ENCODE peak calls at places on chromosome 9, in eight cellular contexts. U is endodermal cell, Y is pancreas, Q is adrenal gland, X is ascending aorta, G is lung, T is IMR-90, J is Panc1. P is an unnamed sample. For H3K9me3, the result is how much of the 10 kb centered on the place peaks cover.

GRCh38 chr9:89744730-89745129 is 139.9 kb downstream of the GADD45G start:
- DNase-seq in U (no peak), G (no peak), J (no peak), T (no peak), Y (no peak), Q (no peak), X (no peak), P (no peak)

GRCh38 chr9:107685901-107686300 is 196.3 kb upstream of the KLF4 start:
- DNase-seq in Y (no peak), Q (no peak), U (no peak), T (no peak), J (no peak), G (no peak), X (no peak), P (no peak)

GRCh38 chr9:91766301-91766700 is 183.7 kb downstream of the ROR2 start:
- DNase-seq in T (no peak), G (no peak), Q (no peak), X (no peak), U (no peak), J (no peak), Y (no peak), P (no peak)

GRCh38 chr9:135414293-135414692 is 65.3 kb upstream of the PPP1R26 start:
- DNase-seq in Y (no peak), T (no peak), J (no peak), Q (no peak), U (no peak), X (no peak), G (no peak), P (no peak)

GRCh38 chr9:89920901-89921300 is 316.1 kb downstream of the GADD45G start:
- DNase-seq in T (no peak), X (no peak), Q (no peak), G (no peak), Y (no peak), U (peak), J (no peak), P (no peak)

GRCh38 chr9:37575921-37576721 is at the start of gene FBXO10:
- DNase-seq in Y (peak), X (peak), T (peak), Q (peak), G (peak), J (no peak), U (peak), P (peak)

GRCh38 chr9:110640736-110641135 is 27.9 kb upstream of the MUSK start:
- DNase-seq in Y (no peak), J (no peak), Q (no peak), G (no peak), T (no peak), X (no peak), U (no peak), P (no peak)

GRCh38 chr9:130955947-130956621 is 17.0 kb upstream of the FIBCD1 start:
- DNase-seq in Y (no peak), J (no peak), Q (no peak), X (no peak), G (no peak), U (no peak), T (no peak), P (no peak)

GRCh38 chr9:92961627-92962302 is 14.4 kb downstream of the FGD3 start:
- DNase-seq in X (peak), Q (no peak), Y (no peak), G (no peak), J (no peak), U (peak), T (no peak), P (peak)

GRCh38 chr9:126842977-126843799 is 17.3 kb upstream of the ZBTB34 start:
- DNase-seq in Y (no peak), G (no peak), U (no peak), X (no peak), J (no peak), Q (no peak), T (no peak), P (no peak)

DNA sequence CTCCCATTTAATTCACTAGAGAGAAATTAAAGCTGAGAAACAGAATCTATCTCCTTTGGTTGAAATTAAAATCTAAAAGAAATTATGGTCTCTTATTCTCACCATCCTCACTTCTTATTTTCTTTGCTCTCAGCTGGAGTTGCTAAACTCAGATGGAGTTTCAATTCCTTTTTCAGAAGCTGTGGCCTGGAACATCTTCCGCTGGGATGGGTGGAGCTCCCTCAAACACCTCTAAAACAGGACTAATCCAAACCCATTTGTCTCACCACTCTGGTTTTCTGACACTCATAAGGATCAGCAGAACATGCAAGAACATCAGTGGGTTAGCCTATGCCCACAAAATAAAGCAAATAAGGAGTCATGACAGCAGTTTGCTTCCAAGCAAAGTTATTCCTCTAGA is 39.6 kb upstream of the CEP78 start:
- DNase-seq in G (no peak), Y (no peak), J (no peak), U (no peak), Q (no peak), X (no peak), T (no peak), P (no peak)
- H3K4me3 ChIP-seq in G (no peak), Y (no peak), J (no peak), U (no peak), Q (no peak), X (no peak), T (no peak), P (no peak)

GRCh38 chr9:113042884-113043657 is 13.5 kb downstream of the ZFP37 start:
- DNase-seq in Y (no peak), Q (no peak), G (no peak), X (no peak), U (no peak), T (no peak), J (no peak), P (no peak)
- H3K9me3 ChIP-seq in Y (under half), Q (half or more), G (under half), X (half or more), U (half or more), T (half or more), J (under half), P (under half)

GRCh38 chr9:95264954-95265615 is 52.4 kb downstream of the FANCC start:
- DNase-seq in J (no peak), T (peak), U (no peak), Y (no peak), Q (no peak), G (no peak), X (no peak), P (no peak)

GRCh38 chr9:95268681-95269080 is 48.8 kb downstream of the FANCC start:
- DNase-seq in Q (no peak), U (peak), X (no peak), T (peak), J (no peak), G (no peak), Y (peak), P (no peak)

GRCh38 chr9:95265960-95266359 is 51.5 kb downstream of the FANCC start:
- DNase-seq in X (no peak), Q (no peak), T (no peak), U (no peak), Y (no peak), G (no peak), J (no peak), P (no peak)

GRCh38 chr9:95270790-95271189 is 46.7 kb downstream of the FANCC start:
- DNase-seq in Y (no peak), X (no peak), U (no peak), Q (no peak), J (no peak), T (no peak), G (no peak), P (no peak)

GRCh38 chr9:95266649-95267048 is 50.9 kb downstream of the FANCC start:
- DNase-seq in Q (no peak), G (no peak), J (no peak), T (no peak), Y (no peak), X (no peak), U (no peak), P (no peak)
- H3K4me3 ChIP-seq in Q (no peak), G (no peak), J (no peak), T (no peak), Y (no peak), X (no peak), U (no peak), P (no peak)

GRCh38 chr9:118094387-118094786 is 390.2 kb downstream of the TLR4 start:
- DNase-seq in J (no peak), G (no peak), Y (no peak), X (no peak), Q (no peak), T (no peak), U (no peak), P (no peak)
- H3K9me3 ChIP-seq in J (under half), G (under half), Y (under half), X (under half), Q (under half), T (under half), U (under half), P (under half)

GRCh38 chr9:34591091-34591910 is 1.8 kb upstream of the CNTFR start:
- DNase-seq in J (peak), T (peak), G (peak), U (peak), Y (peak), X (peak), Q (peak), P (peak)
- H3K4me3 ChIP-seq in J (peak), T (no peak), G (no peak), U (peak), Y (no peak), X (peak), Q (no peak), P (peak)

DNA sequence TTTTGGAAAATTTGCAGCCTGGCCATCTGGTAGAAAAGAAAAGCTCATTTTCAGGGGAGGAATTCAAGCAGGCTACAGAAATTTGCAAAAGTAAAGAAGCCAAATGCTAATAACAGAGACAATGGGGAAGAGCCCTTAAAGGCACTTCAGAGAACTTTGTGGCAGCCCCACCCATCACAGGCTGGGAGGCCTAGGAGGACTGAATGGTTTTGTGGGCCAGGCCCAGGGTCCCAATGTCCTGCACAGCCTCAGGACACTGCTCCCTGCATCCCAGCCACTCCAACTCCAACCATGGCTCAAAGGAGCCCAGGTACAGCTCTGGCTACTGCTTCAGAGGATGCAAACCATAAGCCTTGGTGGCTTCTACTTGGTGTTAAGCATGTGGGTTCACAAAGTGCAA is 44.3 kb downstream of the PTPDC1 start:
- DNase-seq in Q (no peak), G (no peak), Y (no peak), J (no peak), T (no peak), X (no peak), U (no peak), P (no peak)
- H3K9me3 ChIP-seq in Q (under half), G (under half), Y (under half), J (under half), T (under half), X (under half), U (half or more), P (under half)

DNA sequence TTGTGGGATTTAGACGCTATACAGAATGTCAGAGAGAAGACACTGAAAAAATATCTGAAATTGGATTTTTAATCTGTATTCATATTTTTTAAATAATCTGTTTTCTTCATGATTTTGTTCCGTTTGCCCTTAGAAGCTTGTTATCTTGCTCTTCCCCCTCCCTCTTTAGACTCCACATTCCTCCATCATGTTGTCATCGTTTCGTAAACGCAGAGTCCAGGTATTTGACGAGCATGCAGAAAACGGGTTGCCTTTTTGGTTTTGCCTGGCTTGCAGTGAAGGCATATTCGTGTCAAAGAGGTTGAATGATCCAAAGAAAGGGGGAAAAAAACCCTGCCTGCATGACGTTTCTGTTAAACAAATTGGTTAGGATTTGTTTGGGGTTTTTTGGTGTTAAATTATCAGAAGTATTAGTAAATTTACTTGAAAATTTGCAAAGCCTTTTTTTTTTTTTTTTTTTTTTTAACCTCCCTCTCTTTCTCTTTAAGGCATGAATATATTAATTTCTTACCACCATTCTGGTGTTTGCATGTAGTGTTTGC is 2.9 kb downstream of the SPTAN1 start:
- DNase-seq in J (peak), U (peak), G (peak), X (no peak), Y (no peak), T (peak), Q (no peak), P (no peak)
- H3K4me3 ChIP-seq in J (peak), U (peak), G (no peak), X (peak), Y (no peak), T (no peak), Q (no peak), P (no peak)

GRCh38 chr9:122526602-122527001 is 491 bp downstream of the OR1N1 start:
- DNase-seq in T (no peak), X (no peak), Q (no peak), Y (no peak), U (no peak), J (no peak), G (no peak), P (no peak)
- H3K9me3 ChIP-seq in T (under half), X (under half), Q (under half), Y (under half), U (under half), J (under half), G (under half), P (under half)

DNA sequence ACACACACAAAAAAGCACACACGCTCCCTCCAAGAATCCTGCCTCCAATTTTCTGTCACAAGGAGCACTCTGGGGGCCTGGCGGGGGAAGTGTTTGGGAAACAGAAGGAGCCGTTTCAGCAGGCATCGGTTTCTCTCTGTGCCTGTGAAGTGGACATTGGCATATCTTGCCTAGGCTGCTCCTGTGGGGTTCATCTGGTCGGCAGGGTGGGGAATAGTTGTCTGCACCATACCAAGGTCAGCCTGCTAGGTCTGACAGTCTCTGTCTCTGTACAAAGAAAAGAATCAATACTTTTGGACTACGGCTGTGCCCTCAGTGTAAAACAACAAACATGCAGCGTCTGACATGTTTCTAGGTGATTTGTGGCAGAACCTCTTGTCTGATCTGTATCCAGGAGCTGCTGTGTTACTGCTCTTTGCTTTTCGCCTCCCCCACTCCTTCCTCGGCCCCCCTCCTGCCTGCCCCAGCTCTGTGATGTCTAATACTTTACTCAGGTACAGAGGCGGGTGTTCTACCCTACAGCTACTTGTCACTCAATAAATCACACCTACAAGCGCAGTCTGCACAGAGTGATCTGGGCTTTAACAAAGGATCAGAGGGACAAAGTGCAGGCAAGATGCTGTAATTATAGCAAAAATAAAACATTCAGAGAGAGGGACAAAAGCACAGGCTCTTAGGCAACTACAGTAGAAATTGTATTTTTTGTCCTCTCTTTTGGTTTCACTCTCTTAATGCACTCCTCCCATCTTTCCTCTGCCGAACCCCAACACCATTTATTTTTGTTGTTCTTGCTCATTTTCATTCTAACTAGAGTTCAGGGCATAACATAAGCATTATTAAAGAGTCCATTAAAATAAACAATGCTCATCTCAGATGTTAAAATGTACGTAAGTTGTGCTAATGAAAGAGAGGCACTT is 216.7 kb downstream of the BNC2 start:
- DNase-seq in Q (peak), T (no peak), G (no peak), U (no peak), X (no peak), J (no peak), Y (no peak), P (no peak)
- H3K4me3 ChIP-seq in Q (no peak), T (peak), G (no peak), U (no peak), X (peak), J (peak), Y (no peak), P (no peak)

P was measured in CD4-positive, alpha-beta memory T cell.